ENCODE peak calls at places on chromosome 17, in four cellular contexts. One of them, this sample, is unnamed.

GRCh38 chr17:51850206-51850605 is 308.3 kb downstream of the CA10 start:
- DNase-seq in left ventricle myocardium inferior: no peak
- DNase-seq in effector memory CD4-positive, alpha-beta T cell: no peak
- DNase-seq in heart right ventricle: no peak
- DNase-seq in this sample: no peak

GRCh38 chr17:32491371-32492280 is 4.8 kb downstream of the CDK5R1 start:
- DNase-seq in left ventricle myocardium inferior: no peak
- DNase-seq in effector memory CD4-positive, alpha-beta T cell: no peak
- DNase-seq in heart right ventricle: no peak
- DNase-seq in this sample: peak

GRCh38 chr17:45579529-45580495 is 89.3 kb upstream of the PLEKHM1 start:
- DNase-seq in left ventricle myocardium inferior: no peak
- DNase-seq in effector memory CD4-positive, alpha-beta T cell: no peak
- DNase-seq in heart right ventricle: no peak
- DNase-seq in this sample: no peak

GRCh38 chr17:19331553-19332245 is 30.8 kb downstream of the B9D1 start:
- DNase-seq in left ventricle myocardium inferior: no peak
- DNase-seq in effector memory CD4-positive, alpha-beta T cell: no peak
- DNase-seq in heart right ventricle: no peak
- DNase-seq in this sample: peak

GRCh38 chr17:954431-955164 is 25.0 kb downstream of the NXN start:
- DNase-seq in left ventricle myocardium inferior: no peak
- DNase-seq in effector memory CD4-positive, alpha-beta T cell: no peak
- DNase-seq in heart right ventricle: no peak
- DNase-seq in this sample: no peak

GRCh38 chr17:72118588-72119279 is 2.1 kb upstream of the SOX9 start:
- DNase-seq in left ventricle myocardium inferior: peak
- DNase-seq in effector memory CD4-positive, alpha-beta T cell: no peak
- DNase-seq in heart right ventricle: peak
- DNase-seq in this sample: peak

GRCh38 chr17:42797067-42798007 is 1.2 kb downstream of the COA3 start:
- DNase-seq in left ventricle myocardium inferior: no peak
- DNase-seq in effector memory CD4-positive, alpha-beta T cell: no peak
- DNase-seq in heart right ventricle: no peak
- DNase-seq in this sample: no peak

GRCh38 chr17:62860962-62861873 is 53.1 kb upstream of the MARCHF10 start:
- DNase-seq in left ventricle myocardium inferior: no peak
- DNase-seq in effector memory CD4-positive, alpha-beta T cell: no peak
- DNase-seq in heart right ventricle: no peak
- DNase-seq in this sample: no peak

GRCh38 chr17:65902831-65903549 is 288.9 kb downstream of the CEP112 start:
- DNase-seq in left ventricle myocardium inferior: no peak
- DNase-seq in effector memory CD4-positive, alpha-beta T cell: no peak
- DNase-seq in heart right ventricle: no peak
- DNase-seq in this sample: peak

GRCh38 chr17:80751070-80751459 is 206.4 kb downstream of the RPTOR start:
- DNase-seq in left ventricle myocardium inferior: no peak
- DNase-seq in effector memory CD4-positive, alpha-beta T cell: no peak
- DNase-seq in heart right ventricle: no peak
- DNase-seq in this sample: no peak

GRCh38 chr17:74040729-74041128 is 162.7 kb upstream of the RPL38 start:
- DNase-seq in left ventricle myocardium inferior: no peak
- DNase-seq in effector memory CD4-positive, alpha-beta T cell: no peak
- DNase-seq in heart right ventricle: no peak
- DNase-seq in this sample: no peak

GRCh38 chr17:43316522-43317142 is 82.2 kb upstream of the ARL4D start:
- DNase-seq in left ventricle myocardium inferior: no peak
- DNase-seq in effector memory CD4-positive, alpha-beta T cell: peak
- DNase-seq in heart right ventricle: no peak
- DNase-seq in this sample: no peak

GRCh38 chr17:55672585-55673501 is 49.8 kb downstream of the TMEM100 start:
- DNase-seq in left ventricle myocardium inferior: no peak
- DNase-seq in effector memory CD4-positive, alpha-beta T cell: no peak
- DNase-seq in heart right ventricle: no peak
- DNase-seq in this sample: no peak

GRCh38 chr17:65062168-65062915 is 5.8 kb upstream of the GNA13 start:
- DNase-seq in left ventricle myocardium inferior: no peak
- DNase-seq in effector memory CD4-positive, alpha-beta T cell: no peak
- DNase-seq in heart right ventricle: no peak
- DNase-seq in this sample: peak

GRCh38 chr17:38536661-38537060 is 69.1 kb downstream of the SRCIN1 start:
- DNase-seq in left ventricle myocardium inferior: no peak
- DNase-seq in effector memory CD4-positive, alpha-beta T cell: no peak
- DNase-seq in heart right ventricle: no peak
- DNase-seq in this sample: no peak

GRCh38 chr17:61426482-61427304 is 25.5 kb upstream of the TBX4 start:
- DNase-seq in left ventricle myocardium inferior: no peak
- DNase-seq in effector memory CD4-positive, alpha-beta T cell: no peak
- DNase-seq in heart right ventricle: no peak
- DNase-seq in this sample: no peak

GRCh38 chr17:43027091-43028032 is 2.3 kb downstream of the RND2 start:
- DNase-seq in left ventricle myocardium inferior: no peak
- DNase-seq in effector memory CD4-positive, alpha-beta T cell: no peak
- DNase-seq in heart right ventricle: no peak
- DNase-seq in this sample: no peak

GRCh38 chr17:1000597-1001490 is 3.9 kb downstream of the TIMM22 start:
- DNase-seq in left ventricle myocardium inferior: peak
- DNase-seq in effector memory CD4-positive, alpha-beta T cell: no peak
- DNase-seq in heart right ventricle: no peak
- DNase-seq in this sample: peak

GRCh38 chr17:1919206-1919605 is 89.4 kb downstream of the RPA1 start:
- DNase-seq in left ventricle myocardium inferior: no peak
- DNase-seq in effector memory CD4-positive, alpha-beta T cell: no peak
- DNase-seq in heart right ventricle: no peak
- DNase-seq in this sample: no peak

GRCh38 chr17:61040666-61041065 is 359.0 kb upstream of the TBX2 start:
- DNase-seq in left ventricle myocardium inferior: no peak
- DNase-seq in effector memory CD4-positive, alpha-beta T cell: no peak
- DNase-seq in heart right ventricle: no peak
- DNase-seq in this sample: no peak

GRCh38 chr17:57782051-57782490 is 37.0 kb upstream of the CCDC182 start:
- DNase-seq in left ventricle myocardium inferior: no peak
- DNase-seq in effector memory CD4-positive, alpha-beta T cell: no peak
- DNase-seq in heart right ventricle: peak
- DNase-seq in this sample: no peak

DNA sequence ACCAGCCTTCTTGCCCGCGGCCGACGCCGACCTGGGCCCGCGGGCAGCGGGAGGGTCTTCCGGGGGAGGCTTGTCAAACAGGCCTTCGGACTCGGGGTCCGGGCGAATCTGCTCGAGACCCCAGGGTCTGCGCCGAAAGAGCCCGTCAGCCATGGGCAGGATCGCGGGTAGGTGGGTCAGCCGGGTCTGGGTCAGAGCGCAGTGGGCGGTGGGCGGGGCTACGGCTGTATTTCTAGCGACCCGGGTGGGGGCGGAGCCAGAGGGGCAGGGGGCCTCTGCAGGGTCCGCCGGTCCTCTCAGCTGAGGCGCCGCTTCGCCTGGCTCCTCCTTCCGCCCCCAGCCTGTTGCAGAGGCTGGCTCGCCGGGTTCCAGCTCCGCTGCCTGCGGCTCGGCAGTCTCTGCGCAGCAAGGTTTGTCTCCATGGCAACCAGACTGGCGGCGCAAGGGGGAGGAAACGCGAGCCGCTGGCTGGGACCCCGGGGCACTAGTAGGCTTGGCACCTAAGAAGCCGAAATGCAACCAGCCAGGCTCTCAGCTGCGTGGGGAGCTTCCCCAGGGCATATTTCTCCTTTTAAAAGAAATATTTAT is 14.5 kb downstream of the MIS12 start:
- DNase-seq in left ventricle myocardium inferior: peak
- DNase-seq in effector memory CD4-positive, alpha-beta T cell: peak
- DNase-seq in heart right ventricle: peak
- DNase-seq in this sample: peak
- H3K4me3 ChIP-seq in left ventricle myocardium inferior: peak
- H3K4me3 ChIP-seq in effector memory CD4-positive, alpha-beta T cell: peak
- H3K4me3 ChIP-seq in heart right ventricle: peak
- H3K4me3 ChIP-seq in this sample: peak

DNA sequence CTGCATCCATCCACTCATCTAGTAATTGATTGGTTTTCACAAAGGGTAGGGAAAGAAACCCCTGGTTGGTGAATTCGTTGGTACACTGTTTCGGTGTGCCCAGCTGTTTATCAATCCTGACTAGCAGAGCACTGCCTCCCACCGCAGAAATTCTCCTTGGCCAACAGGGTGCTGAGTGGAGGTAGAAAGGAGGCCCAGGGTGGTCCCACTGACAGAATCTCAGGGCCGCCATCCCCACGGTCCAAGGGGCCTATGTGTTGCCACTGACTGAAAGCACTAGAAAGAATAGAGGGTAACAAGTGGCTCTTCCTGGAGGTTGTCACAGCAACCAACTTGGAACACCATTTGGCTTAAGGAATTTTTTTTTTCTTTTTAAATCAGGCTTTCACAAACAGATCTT is 8.4 kb upstream of the RCVRN start:
- DNase-seq in left ventricle myocardium inferior: no peak
- DNase-seq in effector memory CD4-positive, alpha-beta T cell: no peak
- DNase-seq in heart right ventricle: no peak
- DNase-seq in this sample: no peak
- H3K4me3 ChIP-seq in left ventricle myocardium inferior: no peak
- H3K4me3 ChIP-seq in effector memory CD4-positive, alpha-beta T cell: no peak
- H3K4me3 ChIP-seq in heart right ventricle: no peak
- H3K4me3 ChIP-seq in this sample: no peak

GRCh38 chr17:9204623-9205329 is 183.5 kb downstream of the NTN1 start:
- DNase-seq in left ventricle myocardium inferior: no peak
- DNase-seq in effector memory CD4-positive, alpha-beta T cell: no peak
- DNase-seq in heart right ventricle: no peak
- DNase-seq in this sample: no peak

GRCh38 chr17:9208381-9208780 is 187.1 kb downstream of the NTN1 start:
- DNase-seq in left ventricle myocardium inferior: no peak
- DNase-seq in effector memory CD4-positive, alpha-beta T cell: no peak
- DNase-seq in heart right ventricle: no peak
- DNase-seq in this sample: no peak

GRCh38 chr17:9206160-9206988 is 185.1 kb downstream of the NTN1 start:
- DNase-seq in left ventricle myocardium inferior: no peak
- DNase-seq in effector memory CD4-positive, alpha-beta T cell: no peak
- DNase-seq in heart right ventricle: no peak
- DNase-seq in this sample: no peak

GRCh38 chr17:9205520-9206159 is 184.3 kb downstream of the NTN1 start:
- DNase-seq in left ventricle myocardium inferior: no peak
- DNase-seq in effector memory CD4-positive, alpha-beta T cell: no peak
- DNase-seq in heart right ventricle: no peak
- DNase-seq in this sample: no peak

DNA sequence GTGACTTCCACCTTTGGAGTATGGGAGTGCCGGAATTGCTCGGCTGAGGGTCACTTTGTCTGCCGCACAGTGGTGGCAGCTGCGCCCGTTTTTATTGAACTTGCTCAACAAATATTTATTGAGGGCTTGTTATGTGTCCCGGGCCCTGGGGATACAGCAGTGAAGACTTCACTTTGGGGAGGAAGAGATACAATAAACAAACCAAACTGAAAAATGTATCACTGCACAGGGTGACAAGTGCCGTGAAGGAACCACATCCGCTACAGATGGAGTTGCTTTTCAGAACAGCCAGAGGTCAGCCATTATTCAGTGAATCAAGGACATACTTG is 185.6 kb downstream of the NTN1 start:
- DNase-seq in left ventricle myocardium inferior: no peak
- DNase-seq in effector memory CD4-positive, alpha-beta T cell: no peak
- DNase-seq in heart right ventricle: no peak
- DNase-seq in this sample: no peak
- H3K4me3 ChIP-seq in left ventricle myocardium inferior: no peak
- H3K4me3 ChIP-seq in effector memory CD4-positive, alpha-beta T cell: no peak
- H3K4me3 ChIP-seq in heart right ventricle: no peak
- H3K4me3 ChIP-seq in this sample: no peak

DNA sequence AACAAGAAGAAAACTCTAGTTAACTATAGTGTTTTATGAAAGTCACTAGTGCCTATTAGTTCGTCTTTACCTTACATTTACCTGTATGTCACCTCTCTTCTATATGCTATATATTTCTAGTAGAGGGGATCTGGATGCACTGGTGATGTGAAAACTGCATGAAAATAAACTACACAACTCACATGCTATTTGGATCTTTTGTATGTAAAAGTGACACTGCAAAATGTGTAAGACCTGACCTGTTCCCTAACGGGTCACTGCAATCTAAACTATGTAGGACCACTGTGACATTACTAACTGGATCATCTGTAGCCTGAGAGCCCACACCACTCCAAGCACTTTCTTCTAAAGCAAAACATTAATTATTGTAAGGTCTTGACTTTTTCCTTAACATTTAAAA is 1.7 kb downstream of the BLMH start:
- DNase-seq in left ventricle myocardium inferior: no peak
- DNase-seq in effector memory CD4-positive, alpha-beta T cell: no peak
- DNase-seq in heart right ventricle: no peak
- DNase-seq in this sample: no peak
- H3K4me3 ChIP-seq in left ventricle myocardium inferior: peak
- H3K4me3 ChIP-seq in effector memory CD4-positive, alpha-beta T cell: no peak
- H3K4me3 ChIP-seq in heart right ventricle: no peak
- H3K4me3 ChIP-seq in this sample: no peak

This sample was measured in adrenal gland.